ENCODE peak calls at places on chromosomes 7 and 10, in nine cellular contexts. Z, Y, F, B, I, M, H, X and O are unnamed samples.

GRCh38 chr7:103940382-103941268 is 48.8 kb downstream of the RELN start:
- DNase-seq in B (no peak), M (no peak), X (no peak), Y (no peak), F (no peak), H (no peak), I (no peak), Z (no peak), O (no peak)

GRCh38 chr10:100999742-101000601 is at the start of gene LZTS2:
- DNase-seq in M (no peak), F (no peak), Z (no peak), B (no peak), Y (no peak), X (no peak), I (peak), H (no peak), O (peak)

GRCh38 chr10:97880109-97880508 is 30.5 kb downstream of the GOLGA7B start:
- DNase-seq in F (no peak), M (no peak), I (no peak), B (no peak), Z (no peak), H (no peak), X (no peak), Y (no peak), O (no peak)

GRCh38 chr10:79051766-79052165 is 17.0 kb upstream of the ZMIZ1 start:
- DNase-seq in I (peak), Z (no peak), B (no peak), F (no peak), M (no peak), X (no peak), H (peak), Y (no peak), O (no peak)

GRCh38 chr10:60465801-60466200 is 76.1 kb upstream of the ANK3 start:
- DNase-seq in Z (no peak), Y (no peak), X (no peak), H (no peak), B (peak), F (no peak), I (no peak), M (no peak), O (no peak)

GRCh38 chr7:4241791-4242190 is 440.3 kb upstream of the FOXK1 start:
- DNase-seq in Z (no peak), H (no peak), Y (no peak), X (no peak), F (no peak), B (no peak), I (peak), M (no peak), O (no peak)

GRCh38 chr7:19116121-19117080 is 1.0 kb downstream of the TWIST1 start:
- DNase-seq in X (no peak), Y (no peak), Z (peak), B (peak), F (peak), H (no peak), M (no peak), I (peak), O (no peak)

GRCh38 chr10:86756511-86757109 is at the start of gene BMPR1A:
- DNase-seq in Z (no peak), F (no peak), I (peak), Y (no peak), X (no peak), M (peak), B (peak), H (no peak), O (peak)

GRCh38 chr7:92813390-92814024 is 22.9 kb downstream of the CDK6 start:
- DNase-seq in F (no peak), M (no peak), H (no peak), X (no peak), Z (no peak), Y (no peak), B (no peak), I (no peak), O (no peak)

GRCh38 chr10:80100116-80100515 is 21.7 kb downstream of the TMEM254 start:
- DNase-seq in X (no peak), B (no peak), F (no peak), H (no peak), M (no peak), Z (no peak), Y (no peak), I (no peak), O (no peak)

GRCh38 chr7:101862280-101863220 is 45.1 kb downstream of the CUX1 start:
- DNase-seq in M (no peak), Y (no peak), Z (no peak), X (no peak), F (no peak), H (no peak), B (no peak), I (no peak), O (no peak)

GRCh38 chr10:127687548-127687947 is 49.4 kb upstream of the FOXI2 start:
- DNase-seq in X (no peak), H (no peak), I (no peak), Y (no peak), B (no peak), Z (no peak), M (no peak), F (no peak), O (no peak)

GRCh38 chr7:111138196-111138569 is 47.3 kb downstream of the LRRN3 start:
- DNase-seq in X (peak), M (peak), F (no peak), Y (peak), B (peak), I (no peak), H (no peak), Z (peak), O (peak)

GRCh38 chr10:122915700-122916099 is 5.3 kb downstream of the FAM24A start:
- DNase-seq in Z (no peak), I (no peak), X (no peak), M (no peak), F (no peak), Y (no peak), B (no peak), H (no peak), O (no peak)

GRCh38 chr10:4867520-4868356 is 41.7 kb downstream of the AKR1E2 start:
- DNase-seq in X (no peak), B (no peak), H (no peak), Z (no peak), M (peak), Y (no peak), F (no peak), I (no peak), O (no peak)

GRCh38 chr10:13848530-13849425 is 262.0 kb downstream of the PRPF18 start:
- DNase-seq in H (no peak), Z (no peak), I (no peak), M (no peak), X (no peak), B (no peak), Y (no peak), F (no peak), O (no peak)

GRCh38 chr7:140726304-140726703 is 29.8 kb downstream of the NDUFB2 start:
- DNase-seq in X (no peak), Y (no peak), I (no peak), Z (no peak), F (no peak), M (no peak), H (no peak), B (peak), O (no peak)

GRCh38 chr7:13106513-13106912 is 419.1 kb downstream of the ARL4A start:
- DNase-seq in X (no peak), H (no peak), I (no peak), Z (no peak), Y (no peak), M (no peak), B (no peak), F (no peak), O (no peak)

GRCh38 chr10:119726291-119727261 is 726 bp downstream of the INPP5F start:
- DNase-seq in F (no peak), M (no peak), H (no peak), B (no peak), Y (no peak), I (peak), Z (peak), X (no peak), O (peak)

GRCh38 chr10:73859441-73860049 is 14.8 kb downstream of the CAMK2G start:
- DNase-seq in Y (no peak), H (no peak), I (no peak), X (no peak), M (no peak), B (no peak), F (no peak), Z (no peak), O (no peak)

GRCh38 chr10:49520122-49520775 is 18.7 kb downstream of the ERCC6 start:
- DNase-seq in H (no peak), X (no peak), B (no peak), F (no peak), Z (no peak), I (no peak), Y (no peak), M (no peak), O (no peak)

GRCh38 chr7:135185471-135186260 is 15.2 kb upstream of the CYREN start:
- DNase-seq in I (no peak), H (no peak), F (no peak), M (peak), B (no peak), X (no peak), Z (no peak), Y (no peak), O (no peak)

GRCh38 chr10:31090894-31091607 is 59.4 kb upstream of the ZNF438 start:
- DNase-seq in F (no peak), Z (no peak), X (no peak), M (no peak), H (no peak), B (no peak), I (no peak), Y (no peak), O (no peak)

GRCh38 chr10:125249948-125250347 is 89.6 kb upstream of the CTBP2 start:
- DNase-seq in F (no peak), I (no peak), Z (no peak), H (no peak), B (no peak), M (no peak), Y (no peak), X (no peak), O (no peak)

GRCh38 chr7:5631752-5632151 is 149.7 kb downstream of the RNF216 start:
- DNase-seq in F (no peak), X (no peak), Y (no peak), B (no peak), M (no peak), Z (no peak), I (no peak), H (no peak), O (no peak)

GRCh38 chr7:131111-132094 is 61.0 kb upstream of the FAM20C start:
- DNase-seq in X (no peak), M (peak), F (no peak), I (peak), Z (peak), B (no peak), H (peak), Y (no peak), O (no peak)

GRCh38 chr10:63744060-63744941 is 223.1 kb downstream of the REEP3 start:
- DNase-seq in Z (no peak), F (no peak), B (no peak), Y (no peak), I (no peak), H (no peak), M (no peak), X (no peak), O (no peak)

GRCh38 chr7:136339464-136339863 is 362.3 kb upstream of the MTPN start:
- DNase-seq in Z (no peak), I (no peak), F (no peak), M (no peak), X (no peak), Y (no peak), H (no peak), B (no peak), O (no peak)

DNA sequence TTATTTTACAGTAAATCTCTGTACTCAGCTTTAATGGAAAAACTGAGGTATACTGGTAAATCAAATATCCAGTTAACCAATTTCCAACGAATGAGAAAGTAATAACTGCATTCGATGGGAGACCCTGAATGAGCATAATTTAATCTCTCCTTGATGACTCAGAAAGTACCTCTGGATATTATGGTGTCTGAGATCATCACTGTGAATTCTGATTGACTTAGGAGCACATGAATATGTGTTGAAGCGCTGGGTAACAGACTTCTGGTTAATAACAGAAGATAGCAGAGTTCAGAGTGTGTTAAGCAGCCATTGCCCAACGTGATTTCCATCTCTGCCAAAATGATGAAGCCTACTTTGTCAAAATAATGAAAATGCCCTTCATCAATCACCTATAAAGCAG is 116.6 kb downstream of the NRP1 start:
- DNase-seq in H (no peak), F (peak), Y (no peak), Z (no peak), I (no peak), B (peak), M (no peak), X (no peak), O (no peak)
- H3K27ac ChIP-seq in H (no peak), F (peak), Y (peak), Z (no peak), I (no peak), B (peak), M (no peak), X (no peak), O (no peak)

GRCh38 chr7:118372530-118372929 is 148.0 kb downstream of the ANKRD7 start:
- DNase-seq in X (no peak), M (no peak), B (no peak), H (no peak), Y (no peak), F (no peak), I (no peak), Z (no peak), O (no peak)
- H3K27ac ChIP-seq in X (no peak), M (no peak), B (no peak), H (no peak), Y (no peak), F (no peak), I (no peak), Z (no peak), O (no peak)

GRCh38 chr7:117565226-117565625 is 85.4 kb downstream of the CFTR start:
- DNase-seq in Y (no peak), Z (no peak), H (no peak), B (peak), M (no peak), X (no peak), I (no peak), F (no peak), O (no peak)

GRCh38 chr7:117567781-117568180 is 88.0 kb downstream of the CFTR start:
- DNase-seq in M (no peak), B (no peak), Y (no peak), F (no peak), Z (no peak), H (no peak), X (no peak), I (no peak), O (no peak)

GRCh38 chr7:117564080-117564479 is 84.3 kb downstream of the CFTR start:
- DNase-seq in M (no peak), Z (no peak), B (no peak), Y (no peak), H (no peak), F (no peak), I (no peak), X (no peak), O (no peak)

GRCh38 chr7:117562732-117563131 is 82.9 kb downstream of the CFTR start:
- DNase-seq in F (no peak), X (no peak), H (no peak), M (no peak), Y (no peak), B (no peak), I (no peak), Z (no peak), O (no peak)

DNA sequence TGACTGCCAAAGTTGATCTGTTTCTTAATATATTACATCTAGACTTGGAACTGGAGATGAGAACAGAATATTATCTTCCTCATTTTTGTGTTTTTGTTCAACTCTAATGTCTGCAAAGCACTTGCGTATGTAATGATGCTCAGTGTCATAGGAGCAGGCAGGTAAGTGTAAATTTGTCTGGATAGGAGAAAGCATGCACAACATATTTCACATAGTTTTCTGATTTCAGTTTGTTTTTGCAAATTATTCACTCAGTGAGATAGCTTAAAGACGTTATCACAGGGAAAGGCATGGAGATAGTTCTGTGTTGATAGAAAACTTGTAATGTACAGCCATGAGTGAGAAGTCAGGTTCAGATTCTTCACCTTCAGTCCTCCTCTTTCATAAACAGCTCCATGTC is 84.8 kb downstream of the CFTR start:
- DNase-seq in Z (no peak), Y (no peak), B (no peak), H (no peak), F (no peak), M (no peak), I (no peak), X (no peak), O (no peak)
- H3K27ac ChIP-seq in Z (no peak), Y (no peak), B (no peak), H (no peak), F (no peak), M (no peak), I (no peak), X (no peak), O (no peak)

GRCh38 chr7:1172666-1173523 is 12.9 kb upstream of the ZFAND2A start:
- DNase-seq in Y (no peak), B (no peak), Z (no peak), X (no peak), F (no peak), I (no peak), H (no peak), M (no peak), O (no peak)

GRCh38 chr7:1175967-1176851 is 16.2 kb upstream of the ZFAND2A start:
- DNase-seq in Z (peak), Y (peak), F (peak), M (peak), B (peak), I (peak), H (peak), X (peak), O (peak)

GRCh38 chr7:1176891-1177373 is 16.9 kb upstream of the ZFAND2A start:
- DNase-seq in H (no peak), X (peak), M (peak), F (peak), B (peak), Z (peak), Y (no peak), I (peak), O (no peak)

GRCh38 chr7:1174881-1175596 is 15.0 kb upstream of the ZFAND2A start:
- DNase-seq in F (no peak), B (no peak), Z (no peak), X (no peak), I (no peak), Y (no peak), M (no peak), H (no peak), O (no peak)

DNA sequence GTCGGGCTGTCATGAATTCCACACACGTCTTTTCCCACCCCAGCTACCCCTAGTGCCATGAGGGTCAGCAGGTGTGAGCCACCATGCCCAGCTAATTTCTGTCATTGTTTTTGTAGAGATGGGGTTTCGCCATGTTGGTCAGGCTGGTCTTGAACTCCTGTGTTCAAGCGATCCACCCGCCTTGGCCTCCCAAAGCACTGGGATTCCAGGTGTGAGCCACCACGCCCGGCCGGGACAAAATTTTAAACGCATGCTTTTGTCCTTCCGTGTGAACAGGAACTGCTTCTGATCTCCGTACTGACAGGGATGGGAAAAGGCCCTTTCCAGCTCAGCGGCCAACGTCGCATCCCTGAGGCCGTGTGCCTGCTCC is 15.6 kb upstream of the ZFAND2A start:
- DNase-seq in X (no peak), M (no peak), F (no peak), Z (no peak), I (no peak), H (no peak), B (no peak), Y (no peak), O (no peak)
- H3K27ac ChIP-seq in X (no peak), M (peak), F (peak), Z (no peak), I (no peak), H (no peak), B (no peak), Y (peak), O (no peak)

DNA sequence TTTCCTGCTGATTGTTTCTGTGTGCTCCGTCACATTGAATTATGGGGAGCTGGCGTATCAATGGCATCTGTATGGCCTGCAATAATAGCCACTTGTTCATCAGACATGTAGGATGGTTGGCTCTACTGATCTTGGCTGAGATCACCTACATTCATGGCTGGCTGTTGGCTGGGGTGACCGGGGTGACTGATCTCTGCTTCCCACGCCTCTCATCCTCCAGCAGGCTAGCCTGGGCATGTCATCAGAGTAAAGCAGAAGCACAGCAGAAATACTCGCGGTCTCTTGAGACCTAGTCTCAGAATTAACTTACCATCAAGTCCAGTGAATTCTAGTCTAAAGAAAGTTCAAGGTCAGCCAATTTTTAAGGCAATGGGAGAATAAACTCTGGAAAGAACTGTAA is 257.7 kb upstream of the GLI3 start:
- DNase-seq in X (no peak), M (no peak), Y (no peak), H (no peak), Z (no peak), I (no peak), B (no peak), F (peak), O (no peak)
- H3K27ac ChIP-seq in X (no peak), M (no peak), Y (no peak), H (no peak), Z (no peak), I (no peak), B (no peak), F (no peak), O (no peak)

GRCh38 chr10:121099601-121100000 is 248.4 kb downstream of the WDR11 start:
- DNase-seq in Z (no peak), Y (no peak), B (no peak), F (no peak), X (no peak), H (no peak), I (no peak), M (peak), O (no peak)

GRCh38 chr10:121096617-121097431 is 245.7 kb downstream of the WDR11 start:
- DNase-seq in F (no peak), H (no peak), M (no peak), I (peak), Z (no peak), Y (no peak), X (no peak), B (no peak), O (no peak)

GRCh38 chr10:121092341-121093099 is 241.4 kb downstream of the WDR11 start:
- DNase-seq in Y (no peak), Z (no peak), I (no peak), M (peak), F (peak), X (no peak), H (no peak), B (peak), O (no peak)

GRCh38 chr10:121098231-121098630 is 247.1 kb downstream of the WDR11 start:
- DNase-seq in M (no peak), B (no peak), Z (no peak), I (no peak), X (no peak), F (no peak), H (no peak), Y (no peak), O (no peak)
- H3K27ac ChIP-seq in M (peak), B (no peak), Z (no peak), I (no peak), X (no peak), F (no peak), H (no peak), Y (no peak), O (no peak)

DNA sequence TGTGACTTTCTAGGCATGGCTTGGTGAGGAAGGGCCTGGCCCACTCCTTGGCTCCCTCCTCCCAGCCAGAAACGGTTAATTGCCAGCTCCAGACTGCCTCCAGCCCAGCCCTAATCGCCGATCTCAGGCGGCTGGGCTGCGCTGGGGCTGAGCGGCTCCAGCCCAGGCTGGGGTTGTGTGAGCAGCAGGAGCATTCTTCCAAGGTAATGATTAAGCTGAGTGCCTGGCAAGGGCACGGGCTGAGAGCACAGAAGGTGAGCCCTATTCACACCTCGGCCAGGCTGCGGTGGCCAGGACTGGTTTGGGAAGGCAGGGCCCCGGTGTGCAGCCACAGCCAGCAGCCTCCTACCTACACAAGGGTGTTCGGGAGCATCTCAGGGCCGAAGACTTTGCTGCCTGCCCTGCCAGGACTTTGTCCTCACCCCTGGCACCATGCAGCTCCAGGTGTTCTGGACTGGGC is at the start of gene TMEM72:
- DNase-seq in X (no peak), I (peak), Z (no peak), H (no peak), B (no peak), F (no peak), M (no peak), Y (no peak), O (no peak)
- H3K27ac ChIP-seq in X (no peak), I (no peak), Z (no peak), H (no peak), B (no peak), F (no peak), M (no peak), Y (no peak), O (no peak)

GRCh38 chr10:104321716-104322415 is 16.4 kb downstream of the ITPRIP start:
- DNase-seq in Z (no peak), Y (no peak), I (no peak), F (no peak), M (no peak), B (no peak), X (no peak), H (no peak), O (no peak)
- H3K27ac ChIP-seq in Z (no peak), Y (peak), I (no peak), F (peak), M (peak), B (no peak), X (peak), H (no peak), O (peak)